ENCODE peak calls at places on chromosomes 16 and 17, in ten cellular contexts. O, H, G, M, R, S, I, T, C and F are unnamed samples.

GRCh38 chr17:10121971-10122707 is 76.3 kb downstream of the GAS7 start:
- DNase-seq in O (no peak), H (no peak), G (no peak), M (peak), R (no peak), S (no peak), I (no peak), T (peak), C (no peak), F (no peak)

GRCh38 chr16:85782476-85782875 is 16.9 kb downstream of the EMC8 start:
- DNase-seq in O (no peak), H (no peak), G (no peak), M (no peak), R (no peak), S (no peak), I (no peak), T (no peak), C (no peak), F (no peak)

GRCh38 chr16:68113059-68113757 is 28.0 kb downstream of the NFATC3 start:
- DNase-seq in O (no peak), H (no peak), G (no peak), M (no peak), R (no peak), S (no peak), I (no peak), T (no peak), C (no peak), F (no peak)

GRCh38 chr17:76142044-76143041 is 1.3 kb upstream of the FOXJ1 start:
- DNase-seq in O (no peak), H (no peak), G (no peak), M (no peak), R (no peak), S (no peak), I (no peak), T (peak), C (no peak), F (no peak)

GRCh38 chr17:68777243-68777855 is 176.2 kb upstream of the FAM20A start:
- DNase-seq in O (peak), H (no peak), G (peak), M (peak), R (peak), S (peak), I (peak), T (peak), C (peak), F (peak)

GRCh38 chr17:7769854-7770253 is 52.3 kb downstream of the DNAH2 start:
- DNase-seq in O (no peak), H (no peak), G (no peak), M (no peak), R (peak), S (no peak), I (no peak), T (no peak), C (no peak), F (no peak)

GRCh38 chr17:28712037-28712704 is 483 bp upstream of the PROCA1 start:
- DNase-seq in O (no peak), H (no peak), G (peak), M (peak), R (no peak), S (no peak), I (peak), T (no peak), C (no peak), F (no peak)

GRCh38 chr16:50400967-50401348 is 32.2 kb upstream of the BRD7 start:
- DNase-seq in O (no peak), H (no peak), G (no peak), M (no peak), R (no peak), S (no peak), I (no peak), T (no peak), C (no peak), F (no peak)

GRCh38 chr16:71927383-71927782 is 32.1 kb downstream of the IST1 start:
- DNase-seq in O (peak), H (no peak), G (peak), M (peak), R (peak), S (no peak), I (no peak), T (peak), C (peak), F (peak)

GRCh38 chr17:82943339-82943738 is 103.5 kb upstream of the ZNF750 start:
- DNase-seq in O (no peak), H (no peak), G (no peak), M (peak), R (no peak), S (no peak), I (no peak), T (no peak), C (no peak), F (no peak)

GRCh38 chr16:57824880-57825279 is 22.6 kb upstream of the KIFC3 start:
- DNase-seq in O (peak), H (no peak), G (no peak), M (peak), R (peak), S (no peak), I (no peak), T (no peak), C (no peak), F (no peak)

GRCh38 chr16:87371261-87371866 is 12.2 kb downstream of the FBXO31 start:
- DNase-seq in O (no peak), H (no peak), G (no peak), M (no peak), R (no peak), S (no peak), I (no peak), T (peak), C (no peak), F (no peak)

GRCh38 chr17:81309140-81309858 is 14.2 kb upstream of the SLC38A10 start:
- DNase-seq in O (peak), H (no peak), G (peak), M (peak), R (peak), S (no peak), I (peak), T (no peak), C (peak), F (peak)